ENCODE peak calls at places on chromosomes 13 and 19, in seven cellular contexts. P is ELF-1; T is stimulated activated naive CD4-positive, alpha-beta T cell treated with Interleukin-2 at 50 U/mL for 16 hours; A is astrocyte of the spinal cord; V is nephron progenitor cell; X is aorta; M is KBM-7. G is an unnamed sample.

GRCh38 chr19:55640043-55640576 is 692 bp upstream of the ZNF580 start:
- DNase-seq in P (peak), T (peak), A (peak), V (no peak), X (peak), M (no peak), G (peak)

GRCh38 chr13:81582381-81582780 is 1241.5 kb upstream of the SPRY2 start:
- DNase-seq in P (no peak), T (no peak), A (no peak), V (no peak), X (no peak), M (no peak), G (no peak)

GRCh38 chr13:29704648-29705047 is 109.2 kb upstream of the SLC7A1 start:
- DNase-seq in P (peak), T (no peak), A (no peak), V (no peak), X (no peak), M (no peak), G (peak)

GRCh38 chr19:44050740-44051653 is 839 bp upstream of the ZNF223 start:
- DNase-seq in P (no peak), T (peak), A (no peak), V (no peak), X (no peak), M (no peak), G (no peak)

GRCh38 chr13:89891416-89891815 is 1456.1 kb upstream of the MIR17HG start:
- DNase-seq in P (no peak), T (no peak), A (no peak), V (no peak), X (no peak), M (no peak), G (no peak)

GRCh38 chr13:52695856-52696255 is 43.2 kb downstream of the SUGT1 start:
- DNase-seq in P (no peak), T (no peak), A (peak), V (no peak), X (no peak), M (no peak), G (no peak)

GRCh38 chr13:48318714-48319457 is 15.3 kb downstream of the RB1 start:
- DNase-seq in P (peak), T (no peak), A (no peak), V (no peak), X (no peak), M (no peak), G (no peak)

GRCh38 chr19:3710265-3710812 is 2.2 kb downstream of the TJP3 start:
- DNase-seq in P (peak), T (no peak), A (peak), V (no peak), X (peak), M (peak), G (no peak)

GRCh38 chr19:42360787-42361544 is 29.1 kb downstream of the CNFN start:
- DNase-seq in P (peak), T (no peak), A (no peak), V (peak), X (no peak), M (no peak), G (no peak)

GRCh38 chr13:38697628-38698333 is 10.9 kb downstream of the FREM2 start:
- DNase-seq in P (no peak), T (no peak), A (no peak), V (no peak), X (no peak), M (no peak), G (no peak)

G was measured in coronary artery.